ENCODE peak calls at places on chromosomes 3 and 15, in nine cellular contexts. R is IMR-90, V is A549, F is AG04450, O is B cell, D is foreskin fibroblast, G is HFFc6, N is right atrium auricular region, B is heart right ventricle. X is an unnamed sample.

GRCh38 chr15:77420610-77421369 is at the start of gene HMG20A:
- DNase-seq in R (peak), N (no peak), V (peak), F (peak), D (peak), G (peak), O (no peak), B (peak), X (peak)

GRCh38 chr3:355622-356021 is 159.1 kb downstream of the CHL1 start:
- DNase-seq in F (peak), D (no peak), V (no peak), R (peak), G (peak), N (no peak), B (no peak), O (no peak), X (peak)

GRCh38 chr15:75091814-75092213 is 68.4 kb downstream of the PPCDC start:
- DNase-seq in V (no peak), N (no peak), F (no peak), D (no peak), R (no peak), B (no peak), O (no peak), G (peak), X (peak)

GRCh38 chr15:87648278-87648677 is 608.3 kb downstream of the NTRK3 start:
- DNase-seq in F (peak), R (peak), B (no peak), N (no peak), V (peak), G (no peak), O (no peak), D (no peak), X (no peak)

GRCh38 chr15:78564743-78565096 is 600 bp upstream of the CHRNA5 start:
- DNase-seq in B (no peak), D (no peak), O (no peak), V (no peak), N (no peak), R (no peak), F (no peak), G (no peak), X (no peak)

GRCh38 chr15:89352476-89352875 is 17.9 kb upstream of the POLG start:
- DNase-seq in D (no peak), V (no peak), R (no peak), N (no peak), O (no peak), F (no peak), B (no peak), G (no peak), X (no peak)

GRCh38 chr3:108096506-108097325 is 5.9 kb upstream of the CD47 start:
- DNase-seq in D (peak), O (no peak), V (no peak), G (peak), F (no peak), B (no peak), N (no peak), R (no peak), X (no peak)

GRCh38 chr3:181292984-181293383 is 303.4 kb upstream of the DNAJC19 start:
- DNase-seq in O (no peak), V (no peak), G (no peak), N (no peak), F (no peak), B (no peak), D (no peak), R (peak), X (peak)

GRCh38 chr3:27216295-27216694 is 152.9 kb downstream of the NEK10 start:
- DNase-seq in V (no peak), N (no peak), G (no peak), F (no peak), R (no peak), O (no peak), D (no peak), B (no peak), X (no peak)

GRCh38 chr3:11240496-11240895 is 31.7 kb upstream of the ATG7 start:
- DNase-seq in B (no peak), F (no peak), V (no peak), G (no peak), D (no peak), N (no peak), O (no peak), R (no peak), X (no peak)

GRCh38 chr3:123034996-123035395 is 7.4 kb upstream of the SEMA5B start:
- DNase-seq in V (no peak), B (no peak), G (no peak), O (no peak), R (no peak), F (no peak), D (no peak), N (no peak), X (no peak)

GRCh38 chr3:171256445-171257250 is 203.6 kb downstream of the TNIK start:
- DNase-seq in N (no peak), V (no peak), B (no peak), O (no peak), G (peak), R (peak), D (peak), F (no peak), X (peak)

GRCh38 chr3:76585794-76586392 is 454.0 kb upstream of the ROBO2 start:
- DNase-seq in R (peak), O (no peak), G (no peak), D (peak), B (no peak), N (no peak), F (no peak), V (peak), X (peak)

GRCh38 chr3:87771338-87772059 is 287.3 kb downstream of the CGGBP1 start:
- DNase-seq in D (peak), F (no peak), B (peak), N (no peak), G (peak), R (peak), V (peak), O (peak), X (peak)

GRCh38 chr3:99967796-99968195 is 146.5 kb downstream of the FILIP1L start:
- DNase-seq in N (no peak), D (peak), G (peak), V (no peak), F (no peak), R (peak), O (no peak), B (no peak), X (no peak)

GRCh38 chr3:15633766-15634588 is 32.4 kb downstream of the BTD start:
- DNase-seq in F (no peak), O (no peak), V (peak), G (peak), D (peak), B (no peak), N (no peak), R (peak), X (no peak)

GRCh38 chr3:100395674-100396073 is 5.2 kb downstream of the TOMM70 start:
- DNase-seq in D (no peak), F (no peak), R (no peak), G (no peak), O (no peak), B (no peak), N (no peak), V (no peak), X (no peak)

GRCh38 chr3:40309925-40310635 is 573 bp downstream of the EIF1B start:
- DNase-seq in F (no peak), N (peak), V (peak), R (peak), B (peak), G (peak), D (peak), O (peak), X (peak)

GRCh38 chr3:190345027-190345821 is 23.0 kb upstream of the CLDN1 start:
- DNase-seq in B (peak), V (peak), N (no peak), D (peak), R (peak), F (peak), G (peak), O (no peak), X (peak)

GRCh38 chr15:31842532-31843195 is 187.7 kb upstream of the CHRNA7 start:
- DNase-seq in O (no peak), F (no peak), V (no peak), N (no peak), B (no peak), D (no peak), G (no peak), R (no peak), X (no peak)

GRCh38 chr3:133742351-133743091 is 3.7 kb upstream of the TF start:
- DNase-seq in D (peak), B (no peak), V (peak), R (peak), F (no peak), O (no peak), G (no peak), N (no peak), X (peak)

GRCh38 chr15:86916671-86917450 is 837.2 kb downstream of the AGBL1 start:
- DNase-seq in B (peak), D (no peak), G (no peak), N (no peak), V (no peak), O (no peak), R (no peak), F (no peak), X (no peak)

GRCh38 chr15:65095011-65095746 is 18.6 kb downstream of the KBTBD13 start:
- DNase-seq in G (no peak), R (no peak), B (no peak), V (no peak), D (no peak), O (no peak), N (no peak), F (no peak), X (no peak)

GRCh38 chr3:129445472-129445871 is 5.4 kb downstream of the IFT122 start:
- DNase-seq in R (no peak), G (no peak), O (no peak), V (no peak), B (no peak), D (no peak), F (no peak), N (no peak), X (no peak)

GRCh38 chr3:71011565-71012287 is 571.8 kb downstream of the FOXP1 start:
- DNase-seq in B (no peak), O (peak), R (peak), N (no peak), V (no peak), D (no peak), G (no peak), F (no peak), X (peak)

GRCh38 chr3:58962816-58963215 is 87.0 kb downstream of the CFAP20DC start:
- DNase-seq in R (peak), O (no peak), B (no peak), D (peak), F (no peak), V (no peak), N (no peak), G (no peak), X (no peak)

GRCh38 chr3:172711457-172711800 is 562 bp upstream of the NCEH1 start:
- DNase-seq in G (no peak), V (peak), F (no peak), N (peak), B (no peak), R (no peak), O (no peak), D (no peak), X (peak)

GRCh38 chr15:43769584-43770228 is 7.1 kb downstream of the ELL3 start:
- DNase-seq in O (peak), R (peak), V (peak), B (peak), G (peak), N (peak), D (peak), F (peak), X (peak)

GRCh38 chr3:51099794-51100542 is 285.1 kb upstream of the MANF start:
- DNase-seq in F (peak), N (no peak), V (peak), G (peak), B (peak), O (peak), R (peak), D (peak), X (peak)

GRCh38 chr3:100941046-100941445 is 52.2 kb downstream of the ABI3BP start:
- DNase-seq in F (no peak), R (no peak), G (no peak), D (peak), B (no peak), V (no peak), N (peak), O (no peak), X (no peak)

GRCh38 chr3:32819086-32819450 is 1.3 kb downstream of the TRIM71 start:
- DNase-seq in B (no peak), N (no peak), V (no peak), D (no peak), O (no peak), R (no peak), F (no peak), G (no peak), X (no peak)

GRCh38 chr15:81380203-81380602 is 6.2 kb upstream of the TMC3 start:
- DNase-seq in D (no peak), N (no peak), G (no peak), B (no peak), R (no peak), V (no peak), F (no peak), O (no peak), X (no peak)

GRCh38 chr15:81379269-81379668 is 5.3 kb upstream of the TMC3 start:
- DNase-seq in O (no peak), V (no peak), F (no peak), G (no peak), B (no peak), R (no peak), D (no peak), N (no peak), X (no peak)

GRCh38 chr15:81381725-81382124 is 7.7 kb upstream of the TMC3 start:
- DNase-seq in F (no peak), B (no peak), G (no peak), O (no peak), N (no peak), D (no peak), R (no peak), V (no peak), X (no peak)

GRCh38 chr15:81378438-81378837 is 4.4 kb upstream of the TMC3 start:
- DNase-seq in O (no peak), N (no peak), B (no peak), D (no peak), R (no peak), V (no peak), F (no peak), G (no peak), X (no peak)

GRCh38 chr15:81380668-81381067 is 6.7 kb upstream of the TMC3 start:
- DNase-seq in V (no peak), B (no peak), D (no peak), O (no peak), R (no peak), G (no peak), N (no peak), F (no peak), X (no peak)
- TF ChIP-seq CTCF in V (no peak), B (no peak), D (no peak), O (no peak), R (no peak), G (no peak), N (no peak), F (no peak), X (no peak)

GRCh38 chr15:80186066-80186465 is 33.3 kb downstream of the FAH start:
- DNase-seq in R (no peak), V (no peak), O (no peak), N (no peak), B (no peak), D (no peak), G (no peak), F (no peak), X (no peak)

GRCh38 chr15:80183291-80183690 is 30.5 kb downstream of the FAH start:
- DNase-seq in N (no peak), B (no peak), O (no peak), F (no peak), R (no peak), V (no peak), D (no peak), G (no peak), X (no peak)

GRCh38 chr15:80185152-80185551 is 32.4 kb downstream of the FAH start:
- DNase-seq in V (no peak), N (no peak), F (no peak), O (no peak), D (no peak), R (no peak), B (no peak), G (no peak), X (no peak)

GRCh38 chr15:80182611-80183210 is 29.9 kb downstream of the FAH start:
- DNase-seq in F (peak), G (peak), B (peak), V (no peak), D (peak), R (peak), N (no peak), O (no peak), X (no peak)

DNA sequence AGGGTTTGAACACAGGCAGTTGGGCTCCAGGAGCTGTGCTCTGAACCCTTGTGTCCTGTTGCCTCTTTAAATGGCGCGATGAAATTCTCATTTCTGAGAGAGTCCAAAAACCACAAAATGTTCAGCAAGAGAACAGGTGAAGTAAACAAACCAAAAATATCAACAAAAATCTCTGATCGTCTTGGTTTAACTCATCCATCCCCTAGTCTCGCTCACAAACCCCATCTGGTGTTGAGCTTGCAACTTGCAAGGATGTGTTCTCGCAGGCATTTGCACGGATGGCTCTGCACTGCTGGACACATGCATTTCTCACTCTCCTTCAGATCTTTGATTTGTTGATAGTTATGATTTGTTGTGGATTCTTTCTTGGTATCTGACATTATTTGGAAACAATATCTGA is 31.1 kb downstream of the FAH start:
- DNase-seq in D (peak), O (no peak), R (peak), N (no peak), B (no peak), G (no peak), V (peak), F (no peak), X (no peak)
- TF ChIP-seq CTCF in D (peak), O (no peak), R (no peak), N (no peak), B (peak), G (peak), V (peak), F (peak), X (no peak)

GRCh38 chr3:167839460-167839859 is 103.9 kb downstream of the SERPINI1 start:
- DNase-seq in O (no peak), G (no peak), R (no peak), F (no peak), N (no peak), D (no peak), B (no peak), V (no peak), X (no peak)

GRCh38 chr3:167840247-167840646 is 104.7 kb downstream of the SERPINI1 start:
- DNase-seq in G (no peak), R (no peak), D (no peak), F (no peak), N (no peak), B (no peak), V (no peak), O (no peak), X (no peak)

GRCh38 chr3:167843483-167843882 is 108.0 kb downstream of the SERPINI1 start:
- DNase-seq in V (no peak), F (no peak), N (no peak), B (no peak), D (no peak), O (peak), R (no peak), G (no peak), X (no peak)

GRCh38 chr3:167843886-167844285 is 108.4 kb downstream of the SERPINI1 start:
- DNase-seq in V (no peak), N (no peak), F (no peak), B (no peak), O (peak), G (no peak), R (no peak), D (no peak), X (no peak)

DNA sequence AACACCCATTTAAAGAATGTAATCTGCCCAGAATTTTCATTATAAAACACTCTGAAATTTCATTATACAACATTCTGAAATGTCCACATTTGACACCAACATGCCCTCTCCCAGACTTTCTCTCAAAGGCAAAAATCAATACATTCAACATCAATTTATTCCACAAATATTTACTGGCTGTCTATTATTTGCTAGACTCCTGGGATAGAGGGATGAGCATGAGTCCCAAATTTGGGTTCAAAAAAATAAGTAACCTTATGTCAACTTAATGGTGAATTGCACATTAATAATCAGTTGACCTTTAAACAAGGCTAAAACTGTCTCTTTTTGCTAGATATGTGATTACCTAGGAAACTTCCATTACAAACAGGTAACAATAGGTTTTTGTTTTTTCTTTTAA is 109.0 kb downstream of the SERPINI1 start:
- DNase-seq in F (no peak), D (no peak), V (no peak), R (no peak), N (no peak), O (no peak), B (no peak), G (no peak), X (no peak)
- TF ChIP-seq CTCF in F (no peak), D (no peak), V (no peak), R (no peak), N (no peak), O (no peak), B (no peak), G (no peak), X (no peak)

DNA sequence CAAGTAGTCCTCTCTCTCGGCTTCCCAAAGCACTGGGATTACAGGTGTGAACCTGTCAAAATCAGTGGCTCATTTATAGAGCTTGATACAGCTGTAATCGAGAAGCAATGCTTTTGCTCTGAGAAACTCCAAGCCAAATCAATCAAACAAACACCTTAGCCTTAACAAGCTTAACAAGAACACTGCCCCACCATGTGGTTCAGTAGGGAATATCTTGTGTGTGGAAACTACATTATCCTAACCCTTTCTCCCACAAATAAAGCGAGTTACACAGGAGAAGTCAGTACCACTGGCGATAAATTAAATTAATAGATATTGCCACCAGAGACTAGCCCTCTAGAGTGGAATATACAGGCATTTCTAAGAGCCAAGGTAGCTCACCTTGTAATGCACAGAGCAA is 13.9 kb downstream of the CDAN1 start:
- DNase-seq in D (peak), G (no peak), O (no peak), V (peak), R (no peak), N (no peak), B (no peak), F (no peak), X (no peak)
- TF ChIP-seq CTCF in D (peak), G (peak), O (no peak), V (no peak), R (peak), N (no peak), B (no peak), F (no peak), X (no peak)

X was measured in GM12865.